ENCODE peak calls at places on chromosomes 11 and 22, in ten cellular contexts. One of them, this sample, is unnamed.

GRCh38 chr11:113596658-113597057 is 109.5 kb downstream of the TMPRSS5 start:
- DNase-seq in activated naive CD4-positive, alpha-beta T cell: no peak
- DNase-seq in GOT3: no peak
- DNase-seq in activated CD4-positive, alpha-beta T cell treated with anti-CD3 and anti-CD28 coated beads, Interleukin-2, amount 50 U/mL, for 24 hours: no peak
- DNase-seq in upper lobe of right lung: no peak
- DNase-seq in ascending aorta: no peak
- DNase-seq in NCI-H2171: no peak
- DNase-seq in activated CD4-positive, CD25-positive, alpha-beta regulatory T cell: no peak
- DNase-seq in ovary: no peak
- DNase-seq in fibroblast of the conjunctiva: no peak
- DNase-seq in this sample: no peak

GRCh38 chr11:116257092-116257491 is 515.7 kb downstream of the BUD13 start:
- DNase-seq in activated naive CD4-positive, alpha-beta T cell: no peak
- DNase-seq in GOT3: no peak
- DNase-seq in activated CD4-positive, alpha-beta T cell treated with anti-CD3 and anti-CD28 coated beads, Interleukin-2, amount 50 U/mL, for 24 hours: no peak
- DNase-seq in upper lobe of right lung: no peak
- DNase-seq in ascending aorta: no peak
- DNase-seq in NCI-H2171: no peak
- DNase-seq in activated CD4-positive, CD25-positive, alpha-beta regulatory T cell: no peak
- DNase-seq in ovary: no peak
- DNase-seq in fibroblast of the conjunctiva: no peak
- DNase-seq in this sample: no peak

GRCh38 chr11:75577198-75577597 is 15.1 kb downstream of the SERPINH1 start:
- DNase-seq in activated naive CD4-positive, alpha-beta T cell: peak; percentile 13
- DNase-seq in GOT3: no peak
- DNase-seq in activated CD4-positive, alpha-beta T cell treated with anti-CD3 and anti-CD28 coated beads, Interleukin-2, amount 50 U/mL, for 24 hours: peak; percentile 22
- DNase-seq in upper lobe of right lung: peak; percentile 75
- DNase-seq in ascending aorta: no peak
- DNase-seq in NCI-H2171: no peak
- DNase-seq in activated CD4-positive, CD25-positive, alpha-beta regulatory T cell: peak; percentile 44
- DNase-seq in ovary: peak; percentile 77
- DNase-seq in fibroblast of the conjunctiva: no peak
- DNase-seq in this sample: no peak

GRCh38 chr22:31022516-31022915 is 53.5 kb downstream of the TUG1 start:
- DNase-seq in activated naive CD4-positive, alpha-beta T cell: no peak
- DNase-seq in GOT3: no peak
- DNase-seq in activated CD4-positive, alpha-beta T cell treated with anti-CD3 and anti-CD28 coated beads, Interleukin-2, amount 50 U/mL, for 24 hours: no peak
- DNase-seq in upper lobe of right lung: no peak
- DNase-seq in ascending aorta: no peak
- DNase-seq in NCI-H2171: no peak
- DNase-seq in activated CD4-positive, CD25-positive, alpha-beta regulatory T cell: no peak
- DNase-seq in ovary: no peak
- DNase-seq in fibroblast of the conjunctiva: no peak
- DNase-seq in this sample: no peak

GRCh38 chr22:33781396-33781795 is 138.9 kb downstream of the LARGE1 start:
- DNase-seq in activated naive CD4-positive, alpha-beta T cell: no peak
- DNase-seq in GOT3: no peak
- DNase-seq in activated CD4-positive, alpha-beta T cell treated with anti-CD3 and anti-CD28 coated beads, Interleukin-2, amount 50 U/mL, for 24 hours: no peak
- DNase-seq in upper lobe of right lung: no peak
- DNase-seq in ascending aorta: no peak
- DNase-seq in NCI-H2171: no peak
- DNase-seq in activated CD4-positive, CD25-positive, alpha-beta regulatory T cell: no peak
- DNase-seq in ovary: no peak
- DNase-seq in fibroblast of the conjunctiva: no peak
- DNase-seq in this sample: no peak

GRCh38 chr22:22702159-22702873 is 57.9 kb downstream of the GGTLC2 start:
- DNase-seq in activated naive CD4-positive, alpha-beta T cell: no peak
- DNase-seq in GOT3: no peak
- DNase-seq in activated CD4-positive, alpha-beta T cell treated with anti-CD3 and anti-CD28 coated beads, Interleukin-2, amount 50 U/mL, for 24 hours: no peak
- DNase-seq in upper lobe of right lung: no peak
- DNase-seq in ascending aorta: no peak
- DNase-seq in NCI-H2171: no peak
- DNase-seq in activated CD4-positive, CD25-positive, alpha-beta regulatory T cell: no peak
- DNase-seq in ovary: no peak
- DNase-seq in fibroblast of the conjunctiva: no peak
- DNase-seq in this sample: no peak

GRCh38 chr22:37601540-37602442 is 6.8 kb upstream of the GGA1 start:
- DNase-seq in activated naive CD4-positive, alpha-beta T cell: no peak
- DNase-seq in GOT3: no peak
- DNase-seq in activated CD4-positive, alpha-beta T cell treated with anti-CD3 and anti-CD28 coated beads, Interleukin-2, amount 50 U/mL, for 24 hours: no peak
- DNase-seq in upper lobe of right lung: no peak
- DNase-seq in ascending aorta: no peak
- DNase-seq in NCI-H2171: no peak
- DNase-seq in activated CD4-positive, CD25-positive, alpha-beta regulatory T cell: no peak
- DNase-seq in ovary: no peak
- DNase-seq in fibroblast of the conjunctiva: peak; percentile 33
- DNase-seq in this sample: no peak

GRCh38 chr11:66710384-66710930 is 18.6 kb downstream of the SPTBN2 start:
- DNase-seq in activated naive CD4-positive, alpha-beta T cell: no peak
- DNase-seq in GOT3: no peak
- DNase-seq in activated CD4-positive, alpha-beta T cell treated with anti-CD3 and anti-CD28 coated beads, Interleukin-2, amount 50 U/mL, for 24 hours: no peak
- DNase-seq in upper lobe of right lung: no peak
- DNase-seq in ascending aorta: no peak
- DNase-seq in NCI-H2171: no peak
- DNase-seq in activated CD4-positive, CD25-positive, alpha-beta regulatory T cell: no peak
- DNase-seq in ovary: no peak
- DNase-seq in fibroblast of the conjunctiva: no peak
- DNase-seq in this sample: no peak

GRCh38 chr11:65435981-65436411 is 13.4 kb downstream of the NEAT1 start:
- DNase-seq in activated naive CD4-positive, alpha-beta T cell: no peak
- DNase-seq in GOT3: no peak
- DNase-seq in activated CD4-positive, alpha-beta T cell treated with anti-CD3 and anti-CD28 coated beads, Interleukin-2, amount 50 U/mL, for 24 hours: no peak
- DNase-seq in upper lobe of right lung: peak; percentile 70
- DNase-seq in ascending aorta: no peak
- DNase-seq in NCI-H2171: no peak
- DNase-seq in activated CD4-positive, CD25-positive, alpha-beta regulatory T cell: no peak
- DNase-seq in ovary: peak; percentile 27
- DNase-seq in fibroblast of the conjunctiva: no peak
- DNase-seq in this sample: peak; percentile 78

GRCh38 chr11:123298488-123299447 is 103.7 kb upstream of the CLMP start:
- DNase-seq in activated naive CD4-positive, alpha-beta T cell: no peak
- DNase-seq in GOT3: no peak
- DNase-seq in activated CD4-positive, alpha-beta T cell treated with anti-CD3 and anti-CD28 coated beads, Interleukin-2, amount 50 U/mL, for 24 hours: no peak
- DNase-seq in upper lobe of right lung: no peak
- DNase-seq in ascending aorta: no peak
- DNase-seq in NCI-H2171: no peak
- DNase-seq in activated CD4-positive, CD25-positive, alpha-beta regulatory T cell: no peak
- DNase-seq in ovary: no peak
- DNase-seq in fibroblast of the conjunctiva: no peak
- DNase-seq in this sample: no peak

GRCh38 chr11:118258410-118258809 is 5.7 kb downstream of the MPZL2 start:
- DNase-seq in activated naive CD4-positive, alpha-beta T cell: no peak
- DNase-seq in GOT3: no peak
- DNase-seq in activated CD4-positive, alpha-beta T cell treated with anti-CD3 and anti-CD28 coated beads, Interleukin-2, amount 50 U/mL, for 24 hours: no peak
- DNase-seq in upper lobe of right lung: no peak
- DNase-seq in ascending aorta: no peak
- DNase-seq in NCI-H2171: no peak
- DNase-seq in activated CD4-positive, CD25-positive, alpha-beta regulatory T cell: no peak
- DNase-seq in ovary: no peak
- DNase-seq in fibroblast of the conjunctiva: no peak
- DNase-seq in this sample: no peak

GRCh38 chr11:22115470-22116037 is 77.3 kb upstream of the ANO5 start:
- DNase-seq in activated naive CD4-positive, alpha-beta T cell: no peak
- DNase-seq in GOT3: no peak
- DNase-seq in activated CD4-positive, alpha-beta T cell treated with anti-CD3 and anti-CD28 coated beads, Interleukin-2, amount 50 U/mL, for 24 hours: no peak
- DNase-seq in upper lobe of right lung: no peak
- DNase-seq in ascending aorta: no peak
- DNase-seq in NCI-H2171: no peak
- DNase-seq in activated CD4-positive, CD25-positive, alpha-beta regulatory T cell: no peak
- DNase-seq in ovary: no peak
- DNase-seq in fibroblast of the conjunctiva: no peak
- DNase-seq in this sample: no peak

GRCh38 chr11:48307760-48308386 is 1.9 kb downstream of the OR4S1 start:
- DNase-seq in activated naive CD4-positive, alpha-beta T cell: no peak
- DNase-seq in GOT3: peak; percentile 3
- DNase-seq in activated CD4-positive, alpha-beta T cell treated with anti-CD3 and anti-CD28 coated beads, Interleukin-2, amount 50 U/mL, for 24 hours: peak; percentile 64
- DNase-seq in upper lobe of right lung: no peak
- DNase-seq in ascending aorta: no peak
- DNase-seq in NCI-H2171: peak; percentile 26
- DNase-seq in activated CD4-positive, CD25-positive, alpha-beta regulatory T cell: peak; percentile 10
- DNase-seq in ovary: no peak
- DNase-seq in fibroblast of the conjunctiva: no peak
- DNase-seq in this sample: no peak

GRCh38 chr11:8731647-8732188 is 49.1 kb downstream of the RPL27A start:
- DNase-seq in activated naive CD4-positive, alpha-beta T cell: no peak
- DNase-seq in GOT3: no peak
- DNase-seq in activated CD4-positive, alpha-beta T cell treated with anti-CD3 and anti-CD28 coated beads, Interleukin-2, amount 50 U/mL, for 24 hours: no peak
- DNase-seq in upper lobe of right lung: no peak
- DNase-seq in ascending aorta: no peak
- DNase-seq in NCI-H2171: no peak
- DNase-seq in activated CD4-positive, CD25-positive, alpha-beta regulatory T cell: no peak
- DNase-seq in ovary: no peak
- DNase-seq in fibroblast of the conjunctiva: no peak
- DNase-seq in this sample: no peak

GRCh38 chr11:61783717-61784505 is 8.5 kb downstream of the TMEM258 start:
- DNase-seq in activated naive CD4-positive, alpha-beta T cell: no peak
- DNase-seq in GOT3: no peak
- DNase-seq in activated CD4-positive, alpha-beta T cell treated with anti-CD3 and anti-CD28 coated beads, Interleukin-2, amount 50 U/mL, for 24 hours: no peak
- DNase-seq in upper lobe of right lung: peak; percentile 57
- DNase-seq in ascending aorta: no peak
- DNase-seq in NCI-H2171: no peak
- DNase-seq in activated CD4-positive, CD25-positive, alpha-beta regulatory T cell: no peak
- DNase-seq in ovary: no peak
- DNase-seq in fibroblast of the conjunctiva: no peak
- DNase-seq in this sample: no peak

GRCh38 chr11:92314499-92314898 is 89.9 kb downstream of the FAT3 start:
- DNase-seq in activated naive CD4-positive, alpha-beta T cell: no peak
- DNase-seq in GOT3: no peak
- DNase-seq in activated CD4-positive, alpha-beta T cell treated with anti-CD3 and anti-CD28 coated beads, Interleukin-2, amount 50 U/mL, for 24 hours: no peak
- DNase-seq in upper lobe of right lung: no peak
- DNase-seq in ascending aorta: no peak
- DNase-seq in NCI-H2171: no peak
- DNase-seq in activated CD4-positive, CD25-positive, alpha-beta regulatory T cell: no peak
- DNase-seq in ovary: no peak
- DNase-seq in fibroblast of the conjunctiva: no peak
- DNase-seq in this sample: no peak

GRCh38 chr22:20448630-20449029 is 11.0 kb upstream of the SCARF2 start:
- DNase-seq in activated naive CD4-positive, alpha-beta T cell: no peak
- DNase-seq in GOT3: no peak
- DNase-seq in activated CD4-positive, alpha-beta T cell treated with anti-CD3 and anti-CD28 coated beads, Interleukin-2, amount 50 U/mL, for 24 hours: no peak
- DNase-seq in upper lobe of right lung: no peak
- DNase-seq in ascending aorta: no peak
- DNase-seq in NCI-H2171: no peak
- DNase-seq in activated CD4-positive, CD25-positive, alpha-beta regulatory T cell: no peak
- DNase-seq in ovary: no peak
- DNase-seq in fibroblast of the conjunctiva: no peak
- DNase-seq in this sample: no peak

GRCh38 chr22:50542416-50542927 is 3.2 kb upstream of the KLHDC7B start:
- DNase-seq in activated naive CD4-positive, alpha-beta T cell: no peak
- DNase-seq in GOT3: no peak
- DNase-seq in activated CD4-positive, alpha-beta T cell treated with anti-CD3 and anti-CD28 coated beads, Interleukin-2, amount 50 U/mL, for 24 hours: no peak
- DNase-seq in upper lobe of right lung: peak; percentile 73
- DNase-seq in ascending aorta: no peak
- DNase-seq in NCI-H2171: no peak
- DNase-seq in activated CD4-positive, CD25-positive, alpha-beta regulatory T cell: no peak
- DNase-seq in ovary: no peak
- DNase-seq in fibroblast of the conjunctiva: no peak
- DNase-seq in this sample: no peak

GRCh38 chr11:69876013-69876412 is 56.8 kb upstream of the FGF3 start:
- DNase-seq in activated naive CD4-positive, alpha-beta T cell: no peak
- DNase-seq in GOT3: no peak
- DNase-seq in activated CD4-positive, alpha-beta T cell treated with anti-CD3 and anti-CD28 coated beads, Interleukin-2, amount 50 U/mL, for 24 hours: no peak
- DNase-seq in upper lobe of right lung: peak; percentile 41
- DNase-seq in ascending aorta: no peak
- DNase-seq in NCI-H2171: no peak
- DNase-seq in activated CD4-positive, CD25-positive, alpha-beta regulatory T cell: no peak
- DNase-seq in ovary: no peak
- DNase-seq in fibroblast of the conjunctiva: no peak
- DNase-seq in this sample: peak; percentile 66

GRCh38 chr11:1834132-1834610 is 619 bp upstream of the SYT8 start:
- DNase-seq in activated naive CD4-positive, alpha-beta T cell: no peak
- DNase-seq in GOT3: no peak
- DNase-seq in activated CD4-positive, alpha-beta T cell treated with anti-CD3 and anti-CD28 coated beads, Interleukin-2, amount 50 U/mL, for 24 hours: no peak
- DNase-seq in upper lobe of right lung: peak; percentile 91
- DNase-seq in ascending aorta: no peak
- DNase-seq in NCI-H2171: no peak
- DNase-seq in activated CD4-positive, CD25-positive, alpha-beta regulatory T cell: no peak
- DNase-seq in ovary: no peak
- DNase-seq in fibroblast of the conjunctiva: no peak
- DNase-seq in this sample: no peak

GRCh38 chr11:45833761-45834160 is 13.5 kb upstream of the CRY2 start:
- DNase-seq in activated naive CD4-positive, alpha-beta T cell: no peak
- DNase-seq in GOT3: no peak
- DNase-seq in activated CD4-positive, alpha-beta T cell treated with anti-CD3 and anti-CD28 coated beads, Interleukin-2, amount 50 U/mL, for 24 hours: no peak
- DNase-seq in upper lobe of right lung: no peak
- DNase-seq in ascending aorta: no peak
- DNase-seq in NCI-H2171: no peak
- DNase-seq in activated CD4-positive, CD25-positive, alpha-beta regulatory T cell: no peak
- DNase-seq in ovary: no peak
- DNase-seq in fibroblast of the conjunctiva: no peak
- DNase-seq in this sample: no peak

GRCh38 chr22:47176573-47177333 is 414.3 kb downstream of the TBC1D22A start:
- DNase-seq in activated naive CD4-positive, alpha-beta T cell: no peak
- DNase-seq in GOT3: no peak
- DNase-seq in activated CD4-positive, alpha-beta T cell treated with anti-CD3 and anti-CD28 coated beads, Interleukin-2, amount 50 U/mL, for 24 hours: no peak
- DNase-seq in upper lobe of right lung: peak; percentile 60
- DNase-seq in ascending aorta: no peak
- DNase-seq in NCI-H2171: no peak
- DNase-seq in activated CD4-positive, CD25-positive, alpha-beta regulatory T cell: no peak
- DNase-seq in ovary: no peak
- DNase-seq in fibroblast of the conjunctiva: no peak
- DNase-seq in this sample: peak; percentile 83

GRCh38 chr11:117097567-117098268 is 510 bp downstream of the SIK3 start:
- DNase-seq in activated naive CD4-positive, alpha-beta T cell: no peak
- DNase-seq in GOT3: no peak
- DNase-seq in activated CD4-positive, alpha-beta T cell treated with anti-CD3 and anti-CD28 coated beads, Interleukin-2, amount 50 U/mL, for 24 hours: no peak
- DNase-seq in upper lobe of right lung: peak; percentile 82
- DNase-seq in ascending aorta: no peak
- DNase-seq in NCI-H2171: peak; percentile 39
- DNase-seq in activated CD4-positive, CD25-positive, alpha-beta regulatory T cell: peak; percentile 31
- DNase-seq in ovary: peak; percentile 71
- DNase-seq in fibroblast of the conjunctiva: no peak
- DNase-seq in this sample: peak; percentile 86

GRCh38 chr22:44146088-44146861 is 34.5 kb upstream of the PARVG start:
- DNase-seq in activated naive CD4-positive, alpha-beta T cell: no peak
- DNase-seq in GOT3: no peak
- DNase-seq in activated CD4-positive, alpha-beta T cell treated with anti-CD3 and anti-CD28 coated beads, Interleukin-2, amount 50 U/mL, for 24 hours: no peak
- DNase-seq in upper lobe of right lung: no peak
- DNase-seq in ascending aorta: no peak
- DNase-seq in NCI-H2171: no peak
- DNase-seq in activated CD4-positive, CD25-positive, alpha-beta regulatory T cell: no peak
- DNase-seq in ovary: no peak
- DNase-seq in fibroblast of the conjunctiva: no peak
- DNase-seq in this sample: no peak

GRCh38 chr11:1491379-1491778 is 4.8 kb upstream of the MOB2 start:
- DNase-seq in activated naive CD4-positive, alpha-beta T cell: no peak
- DNase-seq in GOT3: no peak
- DNase-seq in activated CD4-positive, alpha-beta T cell treated with anti-CD3 and anti-CD28 coated beads, Interleukin-2, amount 50 U/mL, for 24 hours: no peak
- DNase-seq in upper lobe of right lung: no peak
- DNase-seq in ascending aorta: no peak
- DNase-seq in NCI-H2171: no peak
- DNase-seq in activated CD4-positive, CD25-positive, alpha-beta regulatory T cell: no peak
- DNase-seq in ovary: no peak
- DNase-seq in fibroblast of the conjunctiva: no peak
- DNase-seq in this sample: no peak

GRCh38 chr11:19370100-19370861 is 129.5 kb upstream of the E2F8 start:
- DNase-seq in activated naive CD4-positive, alpha-beta T cell: no peak
- DNase-seq in GOT3: no peak
- DNase-seq in activated CD4-positive, alpha-beta T cell treated with anti-CD3 and anti-CD28 coated beads, Interleukin-2, amount 50 U/mL, for 24 hours: no peak
- DNase-seq in upper lobe of right lung: no peak
- DNase-seq in ascending aorta: no peak
- DNase-seq in NCI-H2171: no peak
- DNase-seq in activated CD4-positive, CD25-positive, alpha-beta regulatory T cell: no peak
- DNase-seq in ovary: no peak
- DNase-seq in fibroblast of the conjunctiva: peak; percentile 48
- DNase-seq in this sample: no peak